ENCODE peak calls at places on chromosome 3, in seven cellular contexts. One of them, this sample, is unnamed.

GRCh38 chr3:181726351-181727121 is 14.8 kb downstream of the SOX2 start:
- DNase-seq in GM23338: peak; percentile 89
- DNase-seq in IMR-90: no peak
- DNase-seq in neuronal stem cell: peak; percentile 80
- DNase-seq in keratinocyte: no peak
- DNase-seq in SK-N-SH: no peak
- DNase-seq in fibroblast of lung: no peak
- DNase-seq in this sample: no peak

GRCh38 chr3:96428097-96428496 is 386.3 kb upstream of the EPHA6 start:
- DNase-seq in GM23338: no peak
- DNase-seq in IMR-90: no peak
- DNase-seq in neuronal stem cell: no peak
- DNase-seq in keratinocyte: no peak
- DNase-seq in SK-N-SH: no peak
- DNase-seq in fibroblast of lung: no peak
- DNase-seq in this sample: no peak

GRCh38 chr3:189214651-189215050 is 42.9 kb downstream of the TPRG1 start:
- DNase-seq in GM23338: no peak
- DNase-seq in IMR-90: no peak
- DNase-seq in neuronal stem cell: no peak
- DNase-seq in keratinocyte: no peak
- DNase-seq in SK-N-SH: no peak
- DNase-seq in fibroblast of lung: no peak
- DNase-seq in this sample: no peak

GRCh38 chr3:43958005-43958770 is 267.4 kb downstream of the ABHD5 start:
- DNase-seq in GM23338: no peak
- DNase-seq in IMR-90: no peak
- DNase-seq in neuronal stem cell: no peak
- DNase-seq in keratinocyte: no peak
- DNase-seq in SK-N-SH: peak; percentile 55
- DNase-seq in fibroblast of lung: no peak
- DNase-seq in this sample: no peak

GRCh38 chr3:38127611-38128302 is 9.2 kb downstream of the ACAA1 start:
- DNase-seq in GM23338: no peak
- DNase-seq in IMR-90: no peak
- DNase-seq in neuronal stem cell: no peak
- DNase-seq in keratinocyte: no peak
- DNase-seq in SK-N-SH: no peak
- DNase-seq in fibroblast of lung: no peak
- DNase-seq in this sample: no peak

GRCh38 chr3:1703169-1703568 is 395.5 kb upstream of the CNTN4 start:
- DNase-seq in GM23338: no peak
- DNase-seq in IMR-90: no peak
- DNase-seq in neuronal stem cell: no peak
- DNase-seq in keratinocyte: no peak
- DNase-seq in SK-N-SH: no peak
- DNase-seq in fibroblast of lung: no peak
- DNase-seq in this sample: no peak

GRCh38 chr3:138457863-138458735 is 23.7 kb downstream of the ESYT3 start:
- DNase-seq in GM23338: no peak
- DNase-seq in IMR-90: no peak
- DNase-seq in neuronal stem cell: no peak
- DNase-seq in keratinocyte: no peak
- DNase-seq in SK-N-SH: no peak
- DNase-seq in fibroblast of lung: no peak
- DNase-seq in this sample: no peak

GRCh38 chr3:46667657-46668056 is 25.8 kb downstream of the ALS2CL start:
- DNase-seq in GM23338: no peak
- DNase-seq in IMR-90: no peak
- DNase-seq in neuronal stem cell: no peak
- DNase-seq in keratinocyte: no peak
- DNase-seq in SK-N-SH: peak; percentile 4
- DNase-seq in fibroblast of lung: no peak
- DNase-seq in this sample: no peak

GRCh38 chr3:180048840-180049239 is 12.1 kb upstream of the PEX5L start:
- DNase-seq in GM23338: no peak
- DNase-seq in IMR-90: peak; percentile 20
- DNase-seq in neuronal stem cell: no peak
- DNase-seq in keratinocyte: no peak
- DNase-seq in SK-N-SH: no peak
- DNase-seq in fibroblast of lung: no peak
- DNase-seq in this sample: no peak

GRCh38 chr3:71109241-71109976 is 474.1 kb downstream of the FOXP1 start:
- DNase-seq in GM23338: no peak
- DNase-seq in IMR-90: peak; percentile 90
- DNase-seq in neuronal stem cell: no peak
- DNase-seq in keratinocyte: peak; percentile 26
- DNase-seq in SK-N-SH: no peak
- DNase-seq in fibroblast of lung: peak; percentile 89
- DNase-seq in this sample: no peak

GRCh38 chr3:186467969-186468368 is 76.2 kb downstream of the CRYGS start:
- DNase-seq in GM23338: no peak
- DNase-seq in IMR-90: no peak
- DNase-seq in neuronal stem cell: no peak
- DNase-seq in keratinocyte: no peak
- DNase-seq in SK-N-SH: no peak
- DNase-seq in fibroblast of lung: no peak
- DNase-seq in this sample: no peak

GRCh38 chr3:24086597-24087369 is 141.7 kb downstream of the NR1D2 start:
- DNase-seq in GM23338: no peak
- DNase-seq in IMR-90: no peak
- DNase-seq in neuronal stem cell: peak; percentile 48
- DNase-seq in keratinocyte: no peak
- DNase-seq in SK-N-SH: no peak
- DNase-seq in fibroblast of lung: peak; percentile 58
- DNase-seq in this sample: no peak

GRCh38 chr3:142888099-142888483 is 792 bp downstream of the PCOLCE2 start:
- DNase-seq in GM23338: peak; percentile 77
- DNase-seq in IMR-90: no peak
- DNase-seq in neuronal stem cell: peak; percentile 51
- DNase-seq in keratinocyte: no peak
- DNase-seq in SK-N-SH: peak; percentile 57
- DNase-seq in fibroblast of lung: peak; percentile 38
- DNase-seq in this sample: no peak

GRCh38 chr3:139935866-139936817 is 1.2 kb downstream of the CLSTN2 start:
- DNase-seq in GM23338: peak; percentile 71
- DNase-seq in IMR-90: no peak
- DNase-seq in neuronal stem cell: peak; percentile 30
- DNase-seq in keratinocyte: no peak
- DNase-seq in SK-N-SH: peak; percentile 70
- DNase-seq in fibroblast of lung: peak; percentile 1
- DNase-seq in this sample: no peak

GRCh38 chr3:6697722-6698121 is 163.2 kb upstream of the GRM7 start:
- DNase-seq in GM23338: no peak
- DNase-seq in IMR-90: no peak
- DNase-seq in neuronal stem cell: no peak
- DNase-seq in keratinocyte: no peak
- DNase-seq in SK-N-SH: no peak
- DNase-seq in fibroblast of lung: no peak
- DNase-seq in this sample: no peak

GRCh38 chr3:81476652-81477051 is 284.8 kb downstream of the GBE1 start:
- DNase-seq in GM23338: no peak
- DNase-seq in IMR-90: no peak
- DNase-seq in neuronal stem cell: no peak
- DNase-seq in keratinocyte: no peak
- DNase-seq in SK-N-SH: no peak
- DNase-seq in fibroblast of lung: no peak
- DNase-seq in this sample: no peak

GRCh38 chr3:8201011-8201410 is 300.6 kb upstream of the LMCD1 start:
- DNase-seq in GM23338: no peak
- DNase-seq in IMR-90: no peak
- DNase-seq in neuronal stem cell: no peak
- DNase-seq in keratinocyte: no peak
- DNase-seq in SK-N-SH: no peak
- DNase-seq in fibroblast of lung: no peak
- DNase-seq in this sample: no peak

GRCh38 chr3:30290479-30290878 is 315.9 kb upstream of the TGFBR2 start:
- DNase-seq in GM23338: no peak
- DNase-seq in IMR-90: no peak
- DNase-seq in neuronal stem cell: no peak
- DNase-seq in keratinocyte: no peak
- DNase-seq in SK-N-SH: no peak
- DNase-seq in fibroblast of lung: no peak
- DNase-seq in this sample: no peak

GRCh38 chr3:30288830-30289229 is 317.6 kb upstream of the TGFBR2 start:
- DNase-seq in GM23338: no peak
- DNase-seq in IMR-90: no peak
- DNase-seq in neuronal stem cell: no peak
- DNase-seq in keratinocyte: no peak
- DNase-seq in SK-N-SH: no peak
- DNase-seq in fibroblast of lung: no peak
- DNase-seq in this sample: no peak

GRCh38 chr3:30286811-30287210 is 319.6 kb upstream of the TGFBR2 start:
- DNase-seq in GM23338: no peak
- DNase-seq in IMR-90: no peak
- DNase-seq in neuronal stem cell: no peak
- DNase-seq in keratinocyte: no peak
- DNase-seq in SK-N-SH: no peak
- DNase-seq in fibroblast of lung: peak; percentile 15
- DNase-seq in this sample: no peak

GRCh38 chr3:30289751-30290150 is 316.6 kb upstream of the TGFBR2 start:
- DNase-seq in GM23338: no peak
- DNase-seq in IMR-90: no peak
- DNase-seq in neuronal stem cell: no peak
- DNase-seq in keratinocyte: no peak
- DNase-seq in SK-N-SH: no peak
- DNase-seq in fibroblast of lung: no peak
- DNase-seq in this sample: no peak

GRCh38 chr3:30289324-30289723 is 317.1 kb upstream of the TGFBR2 start:
- DNase-seq in GM23338: no peak
- DNase-seq in IMR-90: no peak
- DNase-seq in neuronal stem cell: no peak
- DNase-seq in keratinocyte: no peak
- DNase-seq in SK-N-SH: no peak
- DNase-seq in fibroblast of lung: peak; percentile 10
- DNase-seq in this sample: no peak
- H3K4me3 ChIP-seq in GM23338: no peak overlapping the region
- H3K4me3 ChIP-seq in IMR-90: no peak overlapping the region
- H3K4me3 ChIP-seq in neuronal stem cell: no peak overlapping the region
- H3K4me3 ChIP-seq in keratinocyte: no peak overlapping the region
- H3K4me3 ChIP-seq in SK-N-SH: no peak overlapping the region
- H3K4me3 ChIP-seq in fibroblast of lung: no peak overlapping the region
- H3K4me3 ChIP-seq in this sample: no peak overlapping the region

DNA sequence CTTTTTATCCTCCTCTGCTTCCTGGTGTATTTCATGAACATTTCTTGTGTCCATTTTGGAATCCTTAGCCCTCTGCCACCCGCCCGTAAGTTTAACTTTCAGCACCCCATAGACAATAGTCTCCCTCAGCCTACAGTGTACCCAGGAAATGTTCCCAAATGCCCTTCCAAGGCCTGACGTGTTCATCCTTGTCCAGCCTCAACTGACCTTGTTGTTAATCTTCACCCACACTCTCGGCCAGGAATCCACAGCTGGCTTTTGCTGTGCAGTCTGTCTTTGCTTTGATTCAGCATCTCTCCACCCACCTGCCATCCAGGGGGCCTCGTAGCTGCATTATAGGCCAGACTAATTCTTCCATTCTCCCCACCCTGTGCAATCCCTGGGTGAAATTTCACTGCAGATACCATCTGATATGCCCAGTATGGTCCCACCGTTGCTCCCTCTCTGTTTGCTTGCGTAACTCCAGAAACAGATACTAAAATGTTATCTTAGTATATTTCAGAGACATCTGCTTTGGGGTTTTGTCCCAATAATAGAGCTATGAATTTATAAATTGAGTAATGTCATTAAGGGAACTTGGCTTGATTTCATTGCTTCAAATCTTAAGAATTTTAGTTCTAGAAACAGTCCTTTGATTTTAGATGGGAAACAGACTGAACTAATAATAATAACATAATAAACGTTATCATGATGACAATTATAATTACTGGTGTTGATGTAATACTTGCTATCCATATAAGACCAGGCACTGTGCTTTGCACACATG is 16.6 kb downstream of the GUCA1C start:
- DNase-seq in GM23338: no peak
- DNase-seq in IMR-90: no peak
- DNase-seq in neuronal stem cell: no peak
- DNase-seq in keratinocyte: no peak
- DNase-seq in SK-N-SH: peak; percentile 34
- DNase-seq in fibroblast of lung: no peak
- DNase-seq in this sample: no peak
- H2AFZ ChIP-seq in GM23338: peak overlapping the region; percentile 23
- H2AFZ ChIP-seq in IMR-90: no peak overlapping the region
- H2AFZ ChIP-seq in neuronal stem cell: no peak overlapping the region
- H2AFZ ChIP-seq in keratinocyte: no peak overlapping the region
- H2AFZ ChIP-seq in SK-N-SH: no peak overlapping the region
- H2AFZ ChIP-seq in fibroblast of lung: no peak overlapping the region
- H2AFZ ChIP-seq in this sample: no peak overlapping the region

GRCh38 chr3:197355713-197356112 is 57.3 kb upstream of the DLG1 start:
- DNase-seq in GM23338: no peak
- DNase-seq in IMR-90: no peak
- DNase-seq in neuronal stem cell: no peak
- DNase-seq in keratinocyte: no peak
- DNase-seq in SK-N-SH: no peak
- DNase-seq in fibroblast of lung: no peak
- DNase-seq in this sample: no peak

GRCh38 chr3:197352382-197352781 is 54.0 kb upstream of the DLG1 start:
- DNase-seq in GM23338: no peak
- DNase-seq in IMR-90: peak; percentile 69
- DNase-seq in neuronal stem cell: no peak
- DNase-seq in keratinocyte: no peak
- DNase-seq in SK-N-SH: peak; percentile 42
- DNase-seq in fibroblast of lung: peak; percentile 63
- DNase-seq in this sample: no peak

GRCh38 chr3:197353001-197353866 is 54.8 kb upstream of the DLG1 start:
- DNase-seq in GM23338: no peak
- DNase-seq in IMR-90: no peak
- DNase-seq in neuronal stem cell: no peak
- DNase-seq in keratinocyte: no peak
- DNase-seq in SK-N-SH: peak; percentile 41
- DNase-seq in fibroblast of lung: no peak
- DNase-seq in this sample: no peak

GRCh38 chr3:197354195-197355059 is 56.0 kb upstream of the DLG1 start:
- DNase-seq in GM23338: no peak
- DNase-seq in IMR-90: peak; percentile 73
- DNase-seq in neuronal stem cell: no peak
- DNase-seq in keratinocyte: no peak
- DNase-seq in SK-N-SH: peak; percentile 49
- DNase-seq in fibroblast of lung: peak; percentile 76
- DNase-seq in this sample: no peak

DNA sequence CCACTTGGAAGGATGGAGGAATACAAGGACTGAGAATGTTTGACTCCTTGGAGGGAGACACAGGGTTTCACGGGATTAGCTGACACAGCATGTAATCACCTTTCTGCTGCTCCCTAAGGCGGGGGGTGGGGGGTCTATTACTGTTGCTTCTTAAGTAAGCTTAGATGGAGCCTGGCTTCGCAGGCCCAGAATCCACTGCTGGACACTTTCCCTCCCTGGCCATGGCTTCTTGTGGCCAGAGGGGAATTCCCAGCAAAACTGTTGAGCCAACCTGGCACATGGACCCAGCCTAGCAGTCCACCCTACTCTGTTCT is 55.4 kb upstream of the DLG1 start:
- DNase-seq in GM23338: no peak
- DNase-seq in IMR-90: peak; percentile 59
- DNase-seq in neuronal stem cell: no peak
- DNase-seq in keratinocyte: no peak
- DNase-seq in SK-N-SH: no peak
- DNase-seq in fibroblast of lung: peak; percentile 10
- DNase-seq in this sample: no peak
- H3K4me3 ChIP-seq in GM23338: no peak overlapping the region
- H3K4me3 ChIP-seq in IMR-90: no peak overlapping the region
- H3K4me3 ChIP-seq in neuronal stem cell: no peak overlapping the region
- H3K4me3 ChIP-seq in keratinocyte: no peak overlapping the region
- H3K4me3 ChIP-seq in SK-N-SH: no peak overlapping the region
- H3K4me3 ChIP-seq in fibroblast of lung: no peak overlapping the region
- H3K4me3 ChIP-seq in this sample: no peak overlapping the region

GRCh38 chr3:11653298-11654055 is 9.8 kb upstream of the VGLL4 start:
- DNase-seq in GM23338: peak; percentile 55
- DNase-seq in IMR-90: no peak
- DNase-seq in neuronal stem cell: no peak
- DNase-seq in keratinocyte: no peak
- DNase-seq in SK-N-SH: no peak
- DNase-seq in fibroblast of lung: no peak
- DNase-seq in this sample: no peak
- H2AFZ ChIP-seq in GM23338: no peak overlapping the region
- H2AFZ ChIP-seq in IMR-90: no peak overlapping the region
- H2AFZ ChIP-seq in neuronal stem cell: no peak overlapping the region
- H2AFZ ChIP-seq in keratinocyte: no peak overlapping the region
- H2AFZ ChIP-seq in SK-N-SH: no peak overlapping the region
- H2AFZ ChIP-seq in fibroblast of lung: no peak overlapping the region
- H2AFZ ChIP-seq in this sample: no peak overlapping the region

This sample was measured in DND-41.